ENCODE peak calls at places on chromosome 6, in eight cellular contexts. One of them, this sample, is unnamed.

GRCh38 chr6:10099086-10099499 is 315.8 kb downstream of the TFAP2A start:
- DNase-seq in retina: peak
- DNase-seq in Kasumi-1: no peak
- DNase-seq in ovary: no peak
- DNase-seq in H9: peak
- DNase-seq in H7: no peak
- DNase-seq in cardiac muscle cell: no peak
- DNase-seq in GM13977: no peak
- DNase-seq in this sample: no peak

GRCh38 chr6:75234126-75234865 is 9.3 kb downstream of the COX7A2 start:
- DNase-seq in retina: no peak
- DNase-seq in Kasumi-1: no peak
- DNase-seq in ovary: no peak
- DNase-seq in H9: no peak
- DNase-seq in H7: no peak
- DNase-seq in cardiac muscle cell: no peak
- DNase-seq in GM13977: no peak
- DNase-seq in this sample: no peak

GRCh38 chr6:82033631-82034211 is 213.8 kb downstream of the IBTK start:
- DNase-seq in retina: peak
- DNase-seq in Kasumi-1: no peak
- DNase-seq in ovary: no peak
- DNase-seq in H9: no peak
- DNase-seq in H7: no peak
- DNase-seq in cardiac muscle cell: peak
- DNase-seq in GM13977: no peak
- DNase-seq in this sample: no peak

GRCh38 chr6:16043171-16044142 is 85.4 kb upstream of the MYLIP start:
- DNase-seq in retina: no peak
- DNase-seq in Kasumi-1: no peak
- DNase-seq in ovary: no peak
- DNase-seq in H9: no peak
- DNase-seq in H7: no peak
- DNase-seq in cardiac muscle cell: peak
- DNase-seq in GM13977: peak
- DNase-seq in this sample: no peak

GRCh38 chr6:42403415-42403814 is 48.3 kb downstream of the TRERF1 start:
- DNase-seq in retina: no peak
- DNase-seq in Kasumi-1: no peak
- DNase-seq in ovary: no peak
- DNase-seq in H9: no peak
- DNase-seq in H7: no peak
- DNase-seq in cardiac muscle cell: no peak
- DNase-seq in GM13977: no peak
- DNase-seq in this sample: peak

GRCh38 chr6:27720607-27721580 is 191.3 kb downstream of the OR2B2 start:
- DNase-seq in retina: no peak
- DNase-seq in Kasumi-1: no peak
- DNase-seq in ovary: no peak
- DNase-seq in H9: peak
- DNase-seq in H7: peak
- DNase-seq in cardiac muscle cell: peak
- DNase-seq in GM13977: no peak
- DNase-seq in this sample: peak

GRCh38 chr6:115360602-115361325 is 699.9 kb downstream of the FRK start:
- DNase-seq in retina: no peak
- DNase-seq in Kasumi-1: no peak
- DNase-seq in ovary: no peak
- DNase-seq in H9: no peak
- DNase-seq in H7: no peak
- DNase-seq in cardiac muscle cell: no peak
- DNase-seq in GM13977: no peak
- DNase-seq in this sample: no peak

GRCh38 chr6:110554441-110554840 is 78.0 kb upstream of the SLC22A16 start:
- DNase-seq in retina: no peak
- DNase-seq in Kasumi-1: no peak
- DNase-seq in ovary: no peak
- DNase-seq in H9: no peak
- DNase-seq in H7: no peak
- DNase-seq in cardiac muscle cell: no peak
- DNase-seq in GM13977: no peak
- DNase-seq in this sample: no peak

GRCh38 chr6:12967686-12968085 is 251.1 kb downstream of the PHACTR1 start:
- DNase-seq in retina: no peak
- DNase-seq in Kasumi-1: peak
- DNase-seq in ovary: no peak
- DNase-seq in H9: no peak
- DNase-seq in H7: no peak
- DNase-seq in cardiac muscle cell: peak
- DNase-seq in GM13977: no peak
- DNase-seq in this sample: no peak

This sample was measured in neural progenitor cell.